ENCODE peak calls at places on chromosomes 6 and 20, in nine cellular contexts. One of them, this sample, is unnamed.

GRCh38 chr20:44370639-44371218 is 15.2 kb downstream of the HNF4A start:
- DNase-seq in NB4: no peak
- DNase-seq in transverse colon: peak; percentile 74
- DNase-seq in sigmoid colon: no peak
- DNase-seq in breast epithelium: no peak
- DNase-seq in vagina: no peak
- DNase-seq in heart left ventricle: no peak
- DNase-seq in stomach: peak; percentile 69
- DNase-seq in IMR-90: no peak
- DNase-seq in this sample: no peak

GRCh38 chr20:18412202-18412901 is 54.5 kb downstream of the DZANK1 start:
- DNase-seq in transverse colon: no peak
- DNase-seq in stomach: no peak
- DNase-seq in IMR-90: no peak
- DNase-seq in sigmoid colon: no peak
- DNase-seq in breast epithelium: no peak
- DNase-seq in heart left ventricle: no peak
- DNase-seq in vagina: no peak
- DNase-seq in NB4: peak; percentile 70
- DNase-seq in this sample: no peak

GRCh38 chr6:34236423-34237315 is at the start of gene HMGA1:
- DNase-seq in stomach: peak; percentile 92
- DNase-seq in breast epithelium: peak; percentile 80
- DNase-seq in sigmoid colon: peak; percentile 95
- DNase-seq in heart left ventricle: peak; percentile 93
- DNase-seq in transverse colon: peak; percentile 92
- DNase-seq in IMR-90: peak; percentile 86
- DNase-seq in vagina: no peak
- DNase-seq in NB4: peak; percentile 96
- DNase-seq in this sample: peak; percentile 96

GRCh38 chr6:82589509-82590206 is 226.0 kb downstream of the TPBG start:
- DNase-seq in stomach: no peak
- DNase-seq in NB4: peak; percentile 56
- DNase-seq in transverse colon: no peak
- DNase-seq in vagina: no peak
- DNase-seq in sigmoid colon: no peak
- DNase-seq in breast epithelium: no peak
- DNase-seq in heart left ventricle: no peak
- DNase-seq in IMR-90: peak; percentile 64
- DNase-seq in this sample: no peak

GRCh38 chr6:53203483-53203882 is 54.8 kb upstream of the GCM1 start:
- DNase-seq in stomach: no peak
- DNase-seq in sigmoid colon: no peak
- DNase-seq in transverse colon: no peak
- DNase-seq in heart left ventricle: no peak
- DNase-seq in breast epithelium: no peak
- DNase-seq in IMR-90: no peak
- DNase-seq in NB4: no peak
- DNase-seq in vagina: no peak
- DNase-seq in this sample: no peak

GRCh38 chr6:155400022-155400965 is 55.3 kb downstream of the NOX3 start:
- DNase-seq in NB4: peak; percentile 27
- DNase-seq in IMR-90: no peak
- DNase-seq in stomach: no peak
- DNase-seq in vagina: no peak
- DNase-seq in transverse colon: no peak
- DNase-seq in heart left ventricle: no peak
- DNase-seq in breast epithelium: no peak
- DNase-seq in sigmoid colon: no peak
- DNase-seq in this sample: no peak

GRCh38 chr6:35810831-35811698 is 5.9 kb downstream of the LHFPL5 start:
- DNase-seq in IMR-90: peak; percentile 69
- DNase-seq in sigmoid colon: no peak
- DNase-seq in heart left ventricle: no peak
- DNase-seq in NB4: no peak
- DNase-seq in breast epithelium: no peak
- DNase-seq in transverse colon: no peak
- DNase-seq in stomach: no peak
- DNase-seq in vagina: no peak
- DNase-seq in this sample: no peak

GRCh38 chr6:41655706-41656668 is 17.7 kb downstream of the MDFI start:
- DNase-seq in NB4: no peak
- DNase-seq in transverse colon: no peak
- DNase-seq in breast epithelium: no peak
- DNase-seq in IMR-90: peak; percentile 64
- DNase-seq in sigmoid colon: peak; percentile 54
- DNase-seq in stomach: no peak
- DNase-seq in vagina: no peak
- DNase-seq in heart left ventricle: peak; percentile 44
- DNase-seq in this sample: no peak

GRCh38 chr6:26485401-26485800 is 14.7 kb upstream of the BTN1A1 start:
- DNase-seq in heart left ventricle: no peak
- DNase-seq in IMR-90: no peak
- DNase-seq in breast epithelium: no peak
- DNase-seq in vagina: no peak
- DNase-seq in sigmoid colon: no peak
- DNase-seq in transverse colon: no peak
- DNase-seq in NB4: no peak
- DNase-seq in stomach: no peak
- DNase-seq in this sample: no peak

GRCh38 chr20:4569092-4569491 is 152.6 kb upstream of the PRND start:
- DNase-seq in stomach: no peak
- DNase-seq in NB4: peak; percentile 15
- DNase-seq in breast epithelium: no peak
- DNase-seq in transverse colon: no peak
- DNase-seq in sigmoid colon: no peak
- DNase-seq in vagina: no peak
- DNase-seq in heart left ventricle: no peak
- DNase-seq in IMR-90: no peak
- DNase-seq in this sample: peak; percentile 66

GRCh38 chr6:32529697-32530429 is at the start of gene HLA-DRB5:
- DNase-seq in breast epithelium: no peak
- DNase-seq in transverse colon: peak; percentile 15
- DNase-seq in vagina: no peak
- DNase-seq in stomach: peak; percentile 34
- DNase-seq in IMR-90: no peak
- DNase-seq in NB4: peak; percentile 16
- DNase-seq in sigmoid colon: peak; percentile 56
- DNase-seq in heart left ventricle: no peak
- DNase-seq in this sample: no peak

GRCh38 chr6:145483191-145483996 is 251.9 kb downstream of the EPM2A start:
- DNase-seq in vagina: no peak
- DNase-seq in NB4: no peak
- DNase-seq in stomach: no peak
- DNase-seq in heart left ventricle: no peak
- DNase-seq in IMR-90: peak; percentile 12
- DNase-seq in breast epithelium: no peak
- DNase-seq in sigmoid colon: no peak
- DNase-seq in transverse colon: no peak
- DNase-seq in this sample: no peak

GRCh38 chr6:7827142-7827541 is 83.4 kb downstream of the TXNDC5 start:
- DNase-seq in sigmoid colon: no peak
- DNase-seq in IMR-90: peak; percentile 36
- DNase-seq in vagina: no peak
- DNase-seq in stomach: no peak
- DNase-seq in NB4: no peak
- DNase-seq in transverse colon: no peak
- DNase-seq in heart left ventricle: no peak
- DNase-seq in breast epithelium: no peak
- DNase-seq in this sample: peak; percentile 72

DNA sequence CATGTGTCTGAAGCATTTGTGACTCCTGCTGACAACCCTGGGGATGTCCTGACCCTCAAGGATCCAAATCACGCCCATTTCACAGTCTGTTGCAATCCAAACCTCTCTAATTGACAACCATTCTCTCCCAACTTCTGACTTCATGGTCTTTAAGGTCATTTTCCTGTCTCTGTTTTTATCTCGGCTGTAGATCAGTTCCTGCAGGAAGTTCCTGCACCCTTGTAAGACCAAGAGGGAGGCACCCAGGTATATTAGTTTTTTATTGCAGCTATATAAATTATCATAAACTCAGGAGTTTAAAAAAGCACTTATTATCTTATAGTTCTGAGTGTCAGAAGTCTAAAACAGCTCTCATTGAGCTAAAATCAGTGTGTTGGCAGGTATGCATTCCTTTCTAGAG is 166.8 kb downstream of the BTBD3 start:
- DNase-seq in NB4: no peak
- DNase-seq in breast epithelium: no peak
- DNase-seq in transverse colon: no peak
- DNase-seq in stomach: no peak
- DNase-seq in heart left ventricle: no peak
- DNase-seq in sigmoid colon: no peak
- DNase-seq in vagina: no peak
- DNase-seq in IMR-90: no peak
- DNase-seq in this sample: no peak
- TF ChIP-seq POLR2A in NB4: no peak
- TF ChIP-seq POLR2A in breast epithelium: no peak
- TF ChIP-seq POLR2A in transverse colon: no peak
- TF ChIP-seq POLR2A in stomach: no peak
- TF ChIP-seq POLR2A in heart left ventricle: no peak
- TF ChIP-seq POLR2A in sigmoid colon: no peak
- TF ChIP-seq POLR2A in vagina: no peak
- TF ChIP-seq POLR2A in IMR-90: no peak
- TF ChIP-seq POLR2A in this sample: no peak

GRCh38 chr6:160347259-160348208 is 644 bp upstream of the SLC22A3 start:
- DNase-seq in IMR-90: no peak
- DNase-seq in transverse colon: peak; percentile 41
- DNase-seq in NB4: no peak
- DNase-seq in sigmoid colon: no peak
- DNase-seq in breast epithelium: no peak
- DNase-seq in vagina: no peak
- DNase-seq in stomach: no peak
- DNase-seq in heart left ventricle: no peak
- DNase-seq in this sample: no peak
- TF ChIP-seq POLR2A in IMR-90: no peak
- TF ChIP-seq POLR2A in transverse colon: no peak
- TF ChIP-seq POLR2A in NB4: no peak
- TF ChIP-seq POLR2A in sigmoid colon: no peak
- TF ChIP-seq POLR2A in breast epithelium: no peak
- TF ChIP-seq POLR2A in vagina: no peak
- TF ChIP-seq POLR2A in stomach: no peak
- TF ChIP-seq POLR2A in heart left ventricle: no peak
- TF ChIP-seq POLR2A in this sample: no peak

DNA sequence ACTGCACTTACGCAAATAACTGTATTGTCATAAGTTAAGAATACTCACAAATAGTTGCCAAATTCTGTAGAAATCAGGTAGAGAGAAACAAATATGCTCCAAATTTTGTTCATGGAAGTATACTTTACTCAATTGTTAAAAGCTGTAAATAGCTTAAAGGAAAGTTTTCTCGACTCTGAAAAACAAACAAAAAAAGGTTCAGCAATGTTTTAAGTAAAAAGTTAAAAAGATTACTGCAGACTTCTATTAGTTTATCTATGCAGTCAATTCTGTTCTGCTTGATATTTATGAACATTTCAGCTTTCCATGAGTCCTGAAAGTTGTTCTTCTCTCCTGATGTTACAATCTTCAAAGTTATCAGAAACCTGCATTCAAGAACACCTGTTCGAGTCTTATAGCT is 37.5 kb upstream of the FAM8A1 start:
- DNase-seq in sigmoid colon: no peak
- DNase-seq in vagina: no peak
- DNase-seq in transverse colon: no peak
- DNase-seq in breast epithelium: no peak
- DNase-seq in stomach: no peak
- DNase-seq in IMR-90: no peak
- DNase-seq in heart left ventricle: no peak
- DNase-seq in NB4: no peak
- DNase-seq in this sample: no peak
- TF ChIP-seq POLR2A in sigmoid colon: no peak
- TF ChIP-seq POLR2A in vagina: no peak
- TF ChIP-seq POLR2A in transverse colon: no peak
- TF ChIP-seq POLR2A in breast epithelium: no peak
- TF ChIP-seq POLR2A in stomach: no peak
- TF ChIP-seq POLR2A in IMR-90: no peak
- TF ChIP-seq POLR2A in heart left ventricle: no peak
- TF ChIP-seq POLR2A in NB4: no peak
- TF ChIP-seq POLR2A in this sample: no peak

GRCh38 chr6:117615981-117616961 is 14.0 kb upstream of the GOPC start:
- DNase-seq in sigmoid colon: no peak
- DNase-seq in IMR-90: peak; percentile 11
- DNase-seq in NB4: no peak
- DNase-seq in stomach: no peak
- DNase-seq in breast epithelium: no peak
- DNase-seq in vagina: no peak
- DNase-seq in transverse colon: no peak
- DNase-seq in heart left ventricle: no peak
- DNase-seq in this sample: no peak

GRCh38 chr6:117613920-117614535 is 11.7 kb upstream of the GOPC start:
- DNase-seq in sigmoid colon: no peak
- DNase-seq in heart left ventricle: no peak
- DNase-seq in NB4: no peak
- DNase-seq in stomach: no peak
- DNase-seq in breast epithelium: no peak
- DNase-seq in transverse colon: no peak
- DNase-seq in IMR-90: no peak
- DNase-seq in vagina: no peak
- DNase-seq in this sample: no peak

GRCh38 chr6:117619178-117619577 is 16.9 kb upstream of the GOPC start:
- DNase-seq in NB4: no peak
- DNase-seq in breast epithelium: no peak
- DNase-seq in vagina: no peak
- DNase-seq in IMR-90: no peak
- DNase-seq in sigmoid colon: no peak
- DNase-seq in heart left ventricle: no peak
- DNase-seq in transverse colon: no peak
- DNase-seq in stomach: no peak
- DNase-seq in this sample: no peak

GRCh38 chr6:117617766-117618035 is 15.4 kb upstream of the GOPC start:
- DNase-seq in transverse colon: no peak
- DNase-seq in breast epithelium: no peak
- DNase-seq in heart left ventricle: no peak
- DNase-seq in stomach: no peak
- DNase-seq in IMR-90: no peak
- DNase-seq in NB4: no peak
- DNase-seq in sigmoid colon: no peak
- DNase-seq in vagina: no peak
- DNase-seq in this sample: no peak

DNA sequence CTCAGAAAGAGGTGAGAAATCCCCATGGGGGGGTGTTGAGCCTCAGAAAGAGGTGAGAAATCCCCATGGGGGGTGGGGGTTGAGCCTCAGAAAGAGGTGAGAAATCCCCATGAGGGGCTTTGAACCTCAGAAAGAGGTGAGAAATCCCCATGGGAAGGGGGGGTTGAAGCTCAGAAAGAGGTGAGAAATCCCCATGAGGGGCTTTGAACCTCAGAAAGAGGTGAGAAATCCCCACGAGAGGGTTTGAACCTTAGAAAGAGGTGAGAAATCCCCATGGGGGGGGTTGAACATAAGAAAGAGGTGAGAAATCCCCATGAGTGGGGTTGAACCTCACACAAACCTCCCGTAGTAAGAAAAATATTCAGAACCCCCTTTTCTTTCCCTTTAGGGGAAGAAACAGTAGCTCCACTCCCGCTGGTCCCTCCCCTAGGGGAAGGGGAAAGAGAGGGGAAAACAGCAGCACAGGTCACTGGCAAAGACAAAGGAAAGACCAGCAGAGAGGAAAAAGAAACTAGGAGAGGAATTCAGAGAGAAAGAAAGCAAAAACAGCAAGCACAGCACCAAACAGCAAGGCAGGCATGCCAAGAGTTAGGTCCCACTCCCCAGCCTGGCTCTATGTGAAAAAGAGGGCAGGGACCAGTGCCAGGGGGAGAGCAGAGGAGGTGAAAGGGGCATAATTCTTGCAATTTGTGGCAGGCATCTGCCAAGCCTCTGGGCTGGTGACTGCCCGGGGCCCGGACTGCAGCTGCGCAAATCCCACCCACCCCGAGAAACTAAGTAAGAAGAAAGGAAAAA is 14.9 kb upstream of the GOPC start:
- DNase-seq in breast epithelium: no peak
- DNase-seq in NB4: no peak
- DNase-seq in heart left ventricle: no peak
- DNase-seq in vagina: no peak
- DNase-seq in stomach: no peak
- DNase-seq in transverse colon: no peak
- DNase-seq in sigmoid colon: no peak
- DNase-seq in IMR-90: no peak
- DNase-seq in this sample: no peak
- TF ChIP-seq POLR2A in breast epithelium: no peak
- TF ChIP-seq POLR2A in NB4: no peak
- TF ChIP-seq POLR2A in heart left ventricle: no peak
- TF ChIP-seq POLR2A in vagina: no peak
- TF ChIP-seq POLR2A in stomach: no peak
- TF ChIP-seq POLR2A in transverse colon: no peak
- TF ChIP-seq POLR2A in sigmoid colon: no peak
- TF ChIP-seq POLR2A in IMR-90: no peak
- TF ChIP-seq POLR2A in this sample: no peak

This sample was measured in esophagus muscularis mucosa.